ENCODE peak calls at places on chromosomes 5 and 9, in seven cellular contexts. P is HCT116, Y is K562, Z is A549, H is GM12878, T is HepG2, K is endothelial cell of umbilical vein. G is an unnamed sample.

GRCh38 chr5:94544031-94544650 is 74.3 kb downstream of the KIAA0825 start:
- DNase-seq in T (no peak), K (peak), Y (no peak), P (no peak), Z (no peak), H (peak), G (peak)

GRCh38 chr5:84374568-84374967 is 10.1 kb downstream of the EDIL3 start:
- DNase-seq in Y (no peak), T (no peak), K (no peak), Z (no peak), P (no peak), H (no peak), G (no peak)

GRCh38 chr9:34518896-34519295 is 3.9 kb downstream of the ENHO start:
- DNase-seq in T (no peak), P (no peak), Z (no peak), K (no peak), H (no peak), Y (no peak), G (no peak)

GRCh38 chr9:8474937-8475336 is 675.4 kb upstream of the DMAC1 start:
- DNase-seq in P (no peak), H (no peak), K (no peak), T (no peak), Z (no peak), Y (no peak), G (no peak)

GRCh38 chr9:113648048-113648447 is 184.5 kb downstream of the RGS3 start:
- DNase-seq in T (no peak), K (no peak), Z (no peak), P (no peak), H (no peak), Y (no peak), G (no peak)

GRCh38 chr5:10289353-10289752 is 18.3 kb downstream of the CMBL start:
- DNase-seq in P (no peak), K (no peak), Z (no peak), T (no peak), H (no peak), Y (no peak), G (no peak)

GRCh38 chr9:136609838-136610311 is 52.8 kb upstream of the EGFL7 start:
- DNase-seq in T (no peak), Z (no peak), Y (no peak), K (no peak), P (no peak), H (no peak), G (no peak)

GRCh38 chr9:68472119-68472518 is 68.6 kb downstream of the TMEM252 start:
- DNase-seq in H (no peak), Z (no peak), T (no peak), P (no peak), K (no peak), Y (no peak), G (no peak)

GRCh38 chr9:14315754-14316573 is 2.0 kb upstream of the NFIB start:
- DNase-seq in T (no peak), H (no peak), Z (peak), Y (no peak), K (peak), P (no peak), G (no peak)

GRCh38 chr5:59027145-59027907 is 444.5 kb downstream of the RAB3C start:
- DNase-seq in Y (no peak), K (no peak), H (no peak), P (no peak), Z (no peak), T (no peak), G (no peak)

GRCh38 chr5:72121753-72122445 is 14.6 kb downstream of the MAP1B start:
- DNase-seq in T (no peak), Y (no peak), K (no peak), Z (no peak), H (no peak), P (no peak), G (no peak)

GRCh38 chr5:77935516-77936364 is 159.6 kb upstream of the TBCA start:
- DNase-seq in H (peak), Y (no peak), P (no peak), K (no peak), T (no peak), Z (no peak), G (peak)

GRCh38 chr5:50441479-50441815 is 359 bp upstream of the EMB start:
- DNase-seq in Y (no peak), K (no peak), Z (no peak), T (no peak), P (no peak), H (no peak), G (no peak)

GRCh38 chr5:134873494-134873893 is 677 bp upstream of the TXNDC15 start:
- DNase-seq in K (no peak), H (no peak), T (no peak), Y (peak), P (no peak), Z (no peak), G (peak)

GRCh38 chr5:132406144-132406783 is 36.8 kb downstream of the SLC22A5 start:
- DNase-seq in Z (no peak), P (no peak), Y (no peak), H (no peak), T (no peak), K (no peak), G (no peak)

GRCh38 chr9:24132244-24132643 is 306.2 kb upstream of the ELAVL2 start:
- DNase-seq in Y (no peak), Z (no peak), H (no peak), T (no peak), K (no peak), P (no peak), G (no peak)

GRCh38 chr9:24127519-24127918 is 301.5 kb upstream of the ELAVL2 start:
- DNase-seq in H (no peak), Y (no peak), Z (no peak), P (no peak), T (no peak), K (no peak), G (no peak)
- TF ChIP-seq MAX in H (no peak), Y (no peak), Z (no peak), P (no peak), T (no peak), K (no peak), G (no peak)

GRCh38 chr5:163938595-163938994 is 433.2 kb downstream of the MAT2B start:
- DNase-seq in P (no peak), H (no peak), Y (no peak), Z (no peak), K (no peak), T (peak), G (peak)
- H3K4me3 ChIP-seq in P (no peak), H (no peak), Y (no peak), Z (no peak), K (no peak), T (no peak), G (no peak)

GRCh38 chr5:159440235-159440634 is 109.9 kb upstream of the IL12B start:
- DNase-seq in Y (no peak), K (no peak), P (no peak), Z (no peak), T (no peak), H (no peak), G (no peak)

GRCh38 chr5:159440948-159441347 is 110.7 kb upstream of the IL12B start:
- DNase-seq in P (no peak), H (no peak), Y (no peak), Z (no peak), T (no peak), K (no peak), G (no peak)

GRCh38 chr5:159442210-159442850 is 112.0 kb upstream of the IL12B start:
- DNase-seq in P (no peak), Y (no peak), K (no peak), T (no peak), H (no peak), Z (no peak), G (peak)

GRCh38 chr5:159439002-159439401 is 108.7 kb upstream of the IL12B start:
- DNase-seq in Y (no peak), H (no peak), K (no peak), P (no peak), Z (no peak), T (no peak), G (no peak)

GRCh38 chr5:159441441-159441840 is 111.2 kb upstream of the IL12B start:
- DNase-seq in Y (peak), H (no peak), Z (peak), T (peak), K (no peak), P (peak), G (peak)
- TF ChIP-seq MAX in Y (no peak), H (no peak), Z (no peak), T (no peak), K (no peak), P (no peak), G (no peak)

DNA sequence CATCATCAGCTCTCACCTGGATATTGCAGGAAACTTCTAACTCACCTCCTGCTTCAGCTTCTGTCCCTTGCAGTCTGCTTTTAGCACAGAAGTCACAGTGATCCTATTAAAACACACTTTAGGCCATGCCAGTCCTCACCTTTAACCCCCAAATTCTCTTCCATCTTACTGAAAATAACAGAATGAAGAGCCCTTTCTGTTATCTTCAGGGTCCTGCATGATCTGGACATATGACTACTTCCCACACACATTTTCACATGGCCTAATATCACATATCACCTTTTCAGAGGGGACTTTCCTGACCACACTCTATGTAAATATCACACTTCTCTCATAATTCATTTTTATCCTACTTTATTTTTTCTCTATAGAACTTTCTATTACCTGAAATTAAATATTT is 550.6 kb upstream of the CLINT1 start:
- DNase-seq in T (no peak), Y (no peak), H (peak), Z (no peak), K (no peak), P (no peak), G (no peak)
- H3K4me3 ChIP-seq in T (no peak), Y (no peak), H (no peak), Z (no peak), K (no peak), P (no peak), G (no peak)

G was measured in NB4.